ENCODE peak calls at places on chromosomes 16 and 17, in ten cellular contexts. U is activated T-helper 1 cell treated with anti-CD3 and anti-CD28 coated beads, Interleukin-12 subunit alpha, Interleukin-12 subunit beta, Interleukin-2, Interleukin-4 antibody, amounts not matched to agents 30 ng/mL and 10 ng/mL and 1 ng/mL, durations not matched to agents 14 hours and 24 hours and 36 hours; M is skeletal muscle cell; K is stimulated activated CD4-positive, alpha-beta T cell treated with anti-CD3 and anti-CD28 coated beads, TNF-alpha, amount 100 ng/mL, for 24 hours; H is activated naive CD8-positive, alpha-beta T cell treated with anti-CD3 and anti-CD28 coated beads for 36 hours; F is EL; Z is NCI-H187; G is SW 1271; R is glutamatergic neuron; J is T-helper 2 cell. I is an unnamed sample.

GRCh38 chr16:9821970-9822369 is 360.3 kb downstream of the GRIN2A start:
- DNase-seq in G (no peak), F (no peak), K (no peak), J (no peak), H (no peak), Z (no peak), R (no peak), U (no peak), M (no peak), I (no peak)

GRCh38 chr17:2871205-2871604 is 75.0 kb downstream of the RAP1GAP2 start:
- DNase-seq in U (no peak), F (no peak), K (no peak), G (no peak), M (no peak), J (no peak), Z (no peak), H (no peak), R (no peak), I (no peak)

GRCh38 chr16:67441289-67441753 is 10.4 kb downstream of the HSD11B2 start:
- DNase-seq in Z (peak), F (no peak), G (no peak), M (no peak), H (no peak), K (no peak), R (no peak), U (no peak), J (no peak), I (no peak)

GRCh38 chr16:23147666-23148065 is 1.6 kb downstream of the USP31 start:
- DNase-seq in G (no peak), R (no peak), K (no peak), M (no peak), J (no peak), H (no peak), F (no peak), Z (no peak), U (no peak), I (no peak)

GRCh38 chr17:41539071-41539492 is 11.0 kb upstream of the KRT19 start:
- DNase-seq in H (no peak), R (no peak), G (no peak), M (no peak), Z (no peak), F (no peak), U (no peak), J (no peak), K (no peak), I (no peak)

GRCh38 chr17:19538095-19539039 is 4.7 kb downstream of the SLC47A1 start:
- DNase-seq in F (no peak), J (no peak), Z (no peak), G (no peak), K (no peak), H (no peak), R (peak), U (no peak), M (no peak), I (no peak)

GRCh38 chr17:75048396-75048933 is 1.4 kb downstream of the KCTD2 start:
- DNase-seq in M (no peak), U (no peak), F (no peak), Z (no peak), R (no peak), K (no peak), J (no peak), H (no peak), G (no peak), I (no peak)

GRCh38 chr16:19086322-19087199 is 19.1 kb downstream of the COQ7 start:
- DNase-seq in Z (peak), J (peak), H (peak), M (peak), R (peak), K (peak), G (peak), F (peak), U (peak), I (peak)

GRCh38 chr17:73401911-73402310 is 90.1 kb upstream of the CDC42EP4 start:
- DNase-seq in R (peak), Z (no peak), K (no peak), J (no peak), H (no peak), M (no peak), F (no peak), U (peak), G (no peak), I (no peak)

GRCh38 chr16:15502041-15502725 is 67.8 kb downstream of the BMERB1 start:
- DNase-seq in U (no peak), M (peak), G (peak), J (no peak), H (no peak), K (no peak), R (peak), F (peak), Z (no peak), I (peak)

GRCh38 chr17:69335018-69335417 is 8.1 kb upstream of the ABCA5 start:
- DNase-seq in H (no peak), U (no peak), R (no peak), M (no peak), J (no peak), K (no peak), G (peak), F (peak), Z (no peak), I (no peak)

GRCh38 chr16:14529010-14529669 is 100.9 kb downstream of the PARN start:
- DNase-seq in Z (peak), H (peak), K (peak), J (no peak), F (peak), M (peak), R (peak), G (peak), U (peak), I (peak)

GRCh38 chr16:23274968-23275367 is 27.1 kb upstream of the SCNN1B start:
- DNase-seq in R (no peak), K (no peak), J (no peak), M (no peak), Z (no peak), U (no peak), H (no peak), F (no peak), G (peak), I (no peak)

GRCh38 chr17:42333053-42333452 is 44.8 kb downstream of the STAT5A start:
- DNase-seq in M (no peak), J (no peak), H (peak), G (no peak), U (no peak), Z (no peak), K (no peak), R (no peak), F (no peak), I (no peak)

GRCh38 chr16:65178151-65178550 is 56.3 kb upstream of the CDH11 start:
- DNase-seq in G (no peak), Z (no peak), U (no peak), M (peak), F (peak), H (no peak), K (no peak), J (no peak), R (no peak), I (no peak)

GRCh38 chr17:64492481-64493109 is 4.3 kb downstream of the POLG2 start:
- DNase-seq in M (no peak), K (no peak), F (no peak), H (no peak), Z (no peak), U (no peak), G (no peak), J (no peak), R (no peak), I (no peak)

GRCh38 chr17:50562266-50563094 is 2.0 kb downstream of the CACNA1G start:
- DNase-seq in J (peak), G (no peak), K (no peak), M (no peak), U (no peak), H (no peak), F (no peak), R (no peak), Z (no peak), I (no peak)

GRCh38 chr17:1907818-1908698 is 78.3 kb downstream of the RPA1 start:
- DNase-seq in G (no peak), H (peak), K (no peak), J (no peak), U (peak), Z (no peak), R (peak), M (no peak), F (peak), I (no peak)

GRCh38 chr16:47965439-47965838 is 190.4 kb downstream of the ABCC12 start:
- DNase-seq in M (no peak), F (no peak), Z (peak), R (no peak), G (no peak), U (no peak), K (no peak), H (no peak), J (no peak), I (no peak)

GRCh38 chr17:76492250-76492988 is 8.8 kb downstream of the RHBDF2 start:
- DNase-seq in Z (peak), J (peak), R (no peak), G (no peak), U (no peak), M (no peak), F (no peak), H (peak), K (no peak), I (no peak)

GRCh38 chr16:63890723-63891122 is 1231.1 kb downstream of the CDH11 start:
- DNase-seq in K (no peak), M (no peak), R (no peak), F (no peak), Z (no peak), U (no peak), G (no peak), H (no peak), J (no peak), I (no peak)

GRCh38 chr17:77083547-77083946 is 57.2 kb upstream of the SEC14L1 start:
- DNase-seq in Z (no peak), J (no peak), M (no peak), K (no peak), H (no peak), F (no peak), R (no peak), U (no peak), G (no peak), I (no peak)

GRCh38 chr16:80569440-80570105 is 28.8 kb downstream of the DYNLRB2 start:
- DNase-seq in R (no peak), F (peak), Z (no peak), U (peak), H (peak), K (peak), M (peak), J (peak), G (peak), I (no peak)

GRCh38 chr16:77402672-77403071 is 32.2 kb downstream of the ADAMTS18 start:
- DNase-seq in M (no peak), G (no peak), K (no peak), F (no peak), U (no peak), R (no peak), H (no peak), J (no peak), Z (no peak), I (no peak)

GRCh38 chr16:23803591-23804123 is 32.1 kb upstream of the PRKCB start:
- DNase-seq in F (peak), Z (no peak), H (peak), K (peak), U (peak), R (peak), G (peak), M (no peak), J (peak), I (no peak)

GRCh38 chr17:74599023-74599399 is 6.9 kb upstream of the CD300LD start:
- DNase-seq in Z (no peak), G (no peak), U (no peak), K (no peak), R (no peak), J (no peak), F (no peak), M (no peak), H (no peak), I (no peak)

GRCh38 chr17:45895304-45895968 is 1.1 kb downstream of the MAPT start:
- DNase-seq in Z (no peak), R (peak), G (peak), F (peak), K (no peak), H (no peak), U (no peak), J (peak), M (no peak), I (no peak)

GRCh38 chr16:5056347-5056746 is 9.4 kb downstream of the C16orf89 start:
- DNase-seq in R (peak), U (peak), H (peak), M (no peak), G (no peak), J (no peak), F (peak), K (peak), Z (no peak), I (no peak)

GRCh38 chr17:32269377-32269776 is 3.7 kb downstream of the RHBDL3 start:
- DNase-seq in K (no peak), F (no peak), H (no peak), Z (no peak), J (no peak), R (no peak), G (no peak), U (no peak), M (no peak), I (no peak)

GRCh38 chr17:52157161-52157560 is 1.4 kb downstream of the CA10 start:
- DNase-seq in K (no peak), U (no peak), Z (no peak), R (no peak), M (no peak), H (no peak), G (no peak), F (no peak), J (no peak), I (no peak)

GRCh38 chr17:27756467-27757371 is 43.6 kb downstream of the NOS2 start:
- DNase-seq in K (peak), F (peak), U (peak), G (peak), J (no peak), R (peak), Z (no peak), H (peak), M (no peak), I (no peak)

GRCh38 chr17:41024702-41025101 is 2.3 kb downstream of the KRTAP1-5 start:
- DNase-seq in U (no peak), K (no peak), G (no peak), Z (no peak), R (no peak), J (no peak), H (no peak), M (peak), F (no peak), I (no peak)

GRCh38 chr16:64133396-64133795 is 988.5 kb downstream of the CDH11 start:
- DNase-seq in M (no peak), J (no peak), G (no peak), Z (no peak), F (no peak), K (no peak), R (no peak), H (no peak), U (no peak), I (no peak)

GRCh38 chr17:58304735-58305486 is 23.7 kb downstream of the TSPOAP1 start:
- DNase-seq in Z (no peak), G (no peak), U (no peak), J (no peak), R (no peak), K (no peak), M (no peak), H (no peak), F (no peak), I (no peak)